ENCODE peak calls at places on chromosome 1, in eight cellular contexts. I is GM12865; M is CD4-positive, alpha-beta memory T cell; J is fibroblast of the aortic adventitia; G is transverse colon; D is lung; H is fibroblast of mammary gland; Z is DND-41. E is an unnamed sample.

GRCh38 chr1:42146127-42146915 is 6.9 kb upstream of the GUCA2B start:
- DNase-seq in H (no peak), M (no peak), J (no peak), Z (no peak), D (no peak), G (no peak), I (no peak), E (no peak)

GRCh38 chr1:165144757-165145397 is 211.6 kb downstream of the LMX1A start:
- DNase-seq in Z (peak; percentile 52), J (peak; percentile 72), I (peak; percentile 43), M (no peak), G (peak; percentile 40), H (peak; percentile 61), D (peak; percentile 45), E (peak; percentile 35)

GRCh38 chr1:31667065-31667785 is 22.5 kb upstream of the PEF1 start:
- DNase-seq in M (no peak), J (no peak), D (no peak), Z (no peak), G (no peak), I (no peak), H (no peak), E (no peak)

GRCh38 chr1:151047925-151048644 is 534 bp downstream of the C1orf56 start:
- DNase-seq in H (peak; percentile 65), G (peak; percentile 76), D (peak; percentile 68), J (peak; percentile 60), I (peak; percentile 84), Z (peak; percentile 44), M (peak; percentile 72), E (no peak)

GRCh38 chr1:105483436-105483835 is 1573.0 kb upstream of the PRMT6 start:
- DNase-seq in H (no peak), Z (no peak), J (peak; percentile 1), D (no peak), I (no peak), G (no peak), M (no peak), E (no peak)

GRCh38 chr1:33169290-33170055 is 12.4 kb downstream of the TRIM62 start:
- DNase-seq in H (no peak), Z (no peak), M (no peak), I (no peak), J (peak; percentile 47), D (no peak), G (no peak), E (no peak)

GRCh38 chr1:153515504-153516394 is 20.0 kb downstream of the S100A6 start:
- DNase-seq in G (peak; percentile 91), H (no peak), Z (no peak), J (no peak), D (peak; percentile 70), I (no peak), M (no peak), E (no peak)

GRCh38 chr1:197915797-197916686 is 1.1 kb upstream of the LHX9 start:
- DNase-seq in D (no peak), H (peak; percentile 58), I (no peak), J (peak; percentile 34), Z (no peak), M (peak; percentile 30), G (peak; percentile 54), E (no peak)

GRCh38 chr1:208223136-208223535 is 21.0 kb downstream of the PLXNA2 start:
- DNase-seq in M (no peak), D (no peak), J (no peak), G (no peak), H (peak; percentile 34), I (no peak), Z (no peak), E (no peak)

GRCh38 chr1:50747394-50747793 is 212.7 kb downstream of the FAF1 start:
- DNase-seq in M (no peak), J (no peak), G (no peak), D (no peak), Z (no peak), H (no peak), I (no peak), E (no peak)
- H3K4me3 ChIP-seq in M (no peak overlapping the region), J (no peak overlapping the region), G (no peak overlapping the region), D (no peak overlapping the region), Z (no peak overlapping the region), H (no peak overlapping the region), I (no peak overlapping the region), E (no peak overlapping the region)

DNA sequence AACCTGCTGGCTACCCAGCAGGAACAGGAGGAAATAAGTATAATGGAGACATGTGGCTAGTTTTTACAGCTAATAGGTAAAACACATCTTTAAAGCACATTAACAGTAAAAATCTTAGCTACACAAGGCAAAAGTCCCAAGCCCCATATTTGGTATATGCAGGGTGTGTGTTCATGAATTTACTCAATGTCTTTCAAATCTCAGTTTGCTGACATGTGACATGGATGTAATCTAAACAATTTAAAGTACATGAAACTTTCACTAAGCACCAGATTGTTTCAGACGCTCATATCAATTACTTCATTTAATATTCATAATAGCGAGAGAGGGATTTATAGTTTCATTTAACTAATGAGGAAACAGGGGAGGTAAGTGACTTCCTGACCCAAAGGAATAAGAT is 3.9 kb downstream of the TACSTD2 start:
- DNase-seq in Z (no peak), G (no peak), I (peak; percentile 49), H (no peak), M (no peak), J (no peak), D (no peak), E (no peak)
- H3K4me3 ChIP-seq in Z (no peak overlapping the region), G (no peak overlapping the region), I (no peak overlapping the region), H (no peak overlapping the region), M (no peak overlapping the region), J (no peak overlapping the region), D (no peak overlapping the region), E (no peak overlapping the region)

GRCh38 chr1:91737650-91738049 is 148.3 kb downstream of the TGFBR3 start:
- DNase-seq in H (no peak), M (no peak), G (no peak), Z (no peak), D (no peak), J (no peak), I (no peak), E (no peak)
- H3K4me3 ChIP-seq in H (no peak overlapping the region), M (no peak overlapping the region), G (no peak overlapping the region), Z (no peak overlapping the region), D (no peak overlapping the region), J (no peak overlapping the region), I (no peak overlapping the region), E (no peak overlapping the region)

DNA sequence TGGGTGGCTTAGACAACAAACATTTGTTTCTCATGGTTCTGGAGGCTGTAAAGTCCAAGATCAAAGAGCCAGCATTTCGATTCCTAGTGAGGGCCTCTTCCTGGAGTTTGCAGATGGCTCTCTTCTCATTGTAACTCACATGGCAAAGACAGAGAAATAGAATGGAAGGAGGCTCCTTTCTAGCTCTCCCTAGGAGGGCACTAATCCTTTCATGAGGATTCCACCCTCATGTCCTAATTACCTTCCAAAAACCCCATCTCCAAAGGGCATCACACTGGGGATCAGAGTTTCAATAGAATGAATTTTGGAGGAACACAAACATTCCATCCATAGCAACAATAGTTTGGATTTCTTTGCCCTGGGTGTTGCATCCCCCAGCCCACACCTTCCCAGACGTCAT is 247.3 kb downstream of the TTLL7 start:
- DNase-seq in Z (no peak), I (no peak), J (no peak), G (no peak), H (no peak), M (no peak), D (no peak), E (no peak)
- H3K4me3 ChIP-seq in Z (no peak overlapping the region), I (no peak overlapping the region), J (no peak overlapping the region), G (no peak overlapping the region), H (no peak overlapping the region), M (no peak overlapping the region), D (no peak overlapping the region), E (no peak overlapping the region)

GRCh38 chr1:1228187-1228586 is 3.6 kb downstream of the SDF4 start:
- DNase-seq in D (no peak), G (no peak), H (no peak), I (no peak), J (no peak), M (no peak), Z (no peak), E (no peak)

GRCh38 chr1:1228596-1229321 is 3.0 kb downstream of the SDF4 start:
- DNase-seq in J (no peak), I (no peak), D (no peak), G (peak; percentile 34), Z (no peak), M (no peak), H (no peak), E (no peak)

GRCh38 chr1:1231400-1232223 is at the start of gene SDF4:
- DNase-seq in M (peak; percentile 96), I (peak; percentile 99), G (peak; percentile 97), Z (peak; percentile 97), D (peak; percentile 96), J (peak; percentile 95), H (peak; percentile 94), E (peak; percentile 92)

GRCh38 chr1:1230656-1231399 is 973 bp downstream of the SDF4 start:
- DNase-seq in I (peak; percentile 29), M (no peak), Z (peak; percentile 41), J (peak; percentile 76), G (peak; percentile 65), H (peak; percentile 86), D (no peak), E (no peak)

GRCh38 chr1:1229770-1230169 is 2.0 kb downstream of the SDF4 start:
- DNase-seq in I (no peak), H (no peak), J (no peak), M (no peak), D (no peak), G (no peak), Z (no peak), E (no peak)
- H3K4me3 ChIP-seq in I (no peak overlapping the region), H (no peak overlapping the region), J (no peak overlapping the region), M (no peak overlapping the region), D (no peak overlapping the region), G (no peak overlapping the region), Z (peak overlapping the region; percentile 99), E (no peak overlapping the region)

DNA sequence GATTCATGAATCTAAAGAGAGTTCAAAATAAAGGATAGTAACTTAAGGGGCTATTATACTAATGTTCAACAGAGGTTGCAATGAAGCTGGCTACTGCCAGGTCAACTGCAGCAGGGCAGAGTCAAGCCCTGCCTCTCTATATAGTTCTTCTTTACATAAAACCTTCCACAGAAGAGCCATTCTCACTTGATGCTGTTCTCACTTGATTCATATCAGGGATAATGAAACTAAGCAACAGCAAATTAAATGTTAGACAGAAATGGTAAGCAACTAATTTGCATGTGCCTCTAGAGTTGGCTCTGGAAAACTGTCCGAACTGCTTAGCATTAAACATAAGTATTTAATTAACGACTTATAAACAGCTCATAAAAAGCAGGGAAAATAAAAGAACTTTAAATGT is 17.4 kb downstream of the CCSAP start:
- DNase-seq in D (no peak), I (no peak), M (no peak), Z (no peak), H (no peak), G (no peak), J (no peak), E (no peak)
- H3K4me3 ChIP-seq in D (no peak overlapping the region), I (no peak overlapping the region), M (peak overlapping the region; percentile 3), Z (no peak overlapping the region), H (no peak overlapping the region), G (no peak overlapping the region), J (no peak overlapping the region), E (no peak overlapping the region)

DNA sequence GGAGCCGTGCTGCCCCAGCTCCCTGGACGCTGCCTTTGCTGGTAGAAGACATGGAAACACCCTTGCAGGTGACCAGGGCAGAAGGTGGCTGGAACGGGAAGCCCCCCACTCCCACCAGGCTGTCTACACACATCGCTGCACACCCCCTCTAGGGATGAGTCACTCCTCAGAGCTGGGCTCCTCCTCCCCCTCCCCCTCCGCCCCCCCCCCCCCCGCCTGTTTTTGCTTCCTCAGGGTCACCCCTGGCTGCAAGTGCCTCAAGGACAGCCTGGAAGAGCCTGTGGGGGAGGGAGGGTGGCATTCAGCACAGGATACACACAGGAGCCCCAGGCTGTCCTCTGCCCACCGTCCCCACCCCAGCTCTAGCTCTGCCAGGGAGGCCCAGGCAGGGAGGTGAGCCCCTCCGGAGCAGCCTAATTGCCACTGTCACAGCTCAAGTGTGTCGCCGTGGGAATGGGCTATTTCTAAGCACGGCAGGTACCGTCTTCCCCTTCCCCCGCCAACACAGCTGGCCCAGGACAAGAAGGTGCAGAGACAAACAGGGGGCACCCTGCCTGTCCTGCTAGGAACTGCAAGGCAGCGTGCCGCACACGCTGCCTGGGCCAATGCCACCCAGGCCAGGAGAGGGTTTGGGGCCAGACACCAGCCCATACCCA is 2.5 kb downstream of the FNDC10 start:
- DNase-seq in D (no peak), I (peak; percentile 61), M (no peak), J (no peak), G (no peak), H (no peak), Z (no peak), E (peak; percentile 32)
- H3K4me3 ChIP-seq in D (no peak overlapping the region), I (no peak overlapping the region), M (no peak overlapping the region), J (no peak overlapping the region), G (no peak overlapping the region), H (no peak overlapping the region), Z (no peak overlapping the region), E (no peak overlapping the region)

E was measured in Jurkat, Clone E6-1.